ENCODE peak calls at places on chromosomes 5 and 9, in seven cellular contexts. X, I, G, P, M, K and N are unnamed samples.

GRCh38 chr5:116289276-116289675 is 204.5 kb downstream of the COMMD10 start:
- DNase-seq in X (no peak), I (no peak), G (no peak), P (peak; percentile 8), M (no peak), K (no peak), N (no peak)

GRCh38 chr5:51391175-51391574 is 7.9 kb downstream of the ISL1 start:
- DNase-seq in X (no peak), I (no peak), G (no peak), P (no peak), M (no peak), K (no peak), N (no peak)

GRCh38 chr5:96006291-96006690 is 44.6 kb upstream of the ELL2 start:
- DNase-seq in X (no peak), I (no peak), G (no peak), P (no peak), M (no peak), K (no peak), N (no peak)

GRCh38 chr9:70510157-70510770 is 95.8 kb upstream of the KLF9 start:
- DNase-seq in X (no peak), I (no peak), G (peak; percentile 36), P (peak; percentile 40), M (no peak), K (peak; percentile 67), N (peak; percentile 27)

GRCh38 chr9:137813167-137813566 is 64.4 kb upstream of the CACNA1B start:
- DNase-seq in X (no peak), I (no peak), G (no peak), P (no peak), M (no peak), K (no peak), N (no peak)

GRCh38 chr9:76962732-76963131 is 56.7 kb upstream of the FOXB2 start:
- DNase-seq in X (no peak), I (no peak), G (no peak), P (no peak), M (no peak), K (no peak), N (no peak)

GRCh38 chr9:100440071-100440470 is 13.1 kb downstream of the MSANTD3 start:
- DNase-seq in X (no peak), I (no peak), G (no peak), P (no peak), M (no peak), K (no peak), N (no peak)

GRCh38 chr9:19946446-19947109 is 157.7 kb upstream of the SLC24A2 start:
- DNase-seq in X (no peak), I (no peak), G (no peak), P (no peak), M (no peak), K (no peak), N (peak; percentile 11)

GRCh38 chr9:71004196-71004595 is 117.2 kb downstream of the TRPM3 start:
- DNase-seq in X (peak; percentile 33), I (no peak), G (no peak), P (no peak), M (no peak), K (no peak), N (no peak)

GRCh38 chr9:5557606-5558587 is 47.6 kb downstream of the PDCD1LG2 start:
- DNase-seq in X (no peak), I (no peak), G (no peak), P (no peak), M (peak; percentile 26), K (no peak), N (no peak)

GRCh38 chr5:172768573-172769323 is 2.2 kb downstream of the DUSP1 start:
- DNase-seq in X (peak; percentile 82), I (no peak), G (no peak), P (no peak), M (no peak), K (no peak), N (no peak)

GRCh38 chr5:419970-420369 is 23.0 kb upstream of the EXOC3 start:
- DNase-seq in X (no peak), I (no peak), G (no peak), P (no peak), M (no peak), K (no peak), N (no peak)

GRCh38 chr5:19790811-19791466 is 197.1 kb downstream of the CDH18 start:
- DNase-seq in X (no peak), I (no peak), G (no peak), P (no peak), M (no peak), K (no peak), N (no peak)

GRCh38 chr5:90488791-90489190 is 14.1 kb downstream of the POLR3G start:
- DNase-seq in X (no peak), I (no peak), G (no peak), P (no peak), M (no peak), K (no peak), N (no peak)

GRCh38 chr9:137406876-137407589 is 15.9 kb downstream of the EXD3 start:
- DNase-seq in X (peak; percentile 26), I (peak; percentile 36), G (peak; percentile 90), P (peak; percentile 55), M (no peak), K (peak; percentile 66), N (no peak)

GRCh38 chr5:72837524-72838096 is 21.1 kb downstream of the TNPO1 start:
- DNase-seq in X (no peak), I (no peak), G (no peak), P (no peak), M (no peak), K (no peak), N (no peak)

GRCh38 chr9:36791204-36791948 is 218.7 kb downstream of the MELK start:
- DNase-seq in X (no peak), I (no peak), G (no peak), P (no peak), M (no peak), K (no peak), N (no peak)

GRCh38 chr5:39716532-39716971 is 291.8 kb upstream of the DAB2 start:
- DNase-seq in X (peak; percentile 73), I (no peak), G (peak; percentile 46), P (peak; percentile 24), M (peak; percentile 24), K (peak; percentile 63), N (peak; percentile 26)